ENCODE peak calls at places on chromosomes 12 and 14, in six cellular contexts. X is esophagus muscularis mucosa; G is CD8-positive, alpha-beta memory T cell; L is neural progenitor cell; J is left ventricle myocardium inferior; V is ovary. O is an unnamed sample. For H3K36me3, the result is how much of the 10 kb centered on the place peaks cover.

GRCh38 chr14:67425603-67426002 is 13.6 kb upstream of the PLEK2 start:
- DNase-seq in J (no peak), X (no peak), L (no peak), V (no peak), G (no peak), O (no peak)

GRCh38 chr12:69097619-69098368 is 141.6 kb upstream of the CPSF6 start:
- DNase-seq in V (no peak), L (no peak), X (no peak), J (no peak), G (no peak), O (no peak)

GRCh38 chr14:57189070-57189469 is 79.6 kb downstream of the EXOC5 start:
- DNase-seq in G (no peak), L (peak), X (no peak), V (no peak), J (no peak), O (no peak)

GRCh38 chr12:123237646-123238329 is 4.6 kb downstream of the MTRFR start:
- DNase-seq in L (peak), J (peak), V (peak), X (no peak), G (peak), O (peak)

GRCh38 chr14:20539906-20540305 is 20.9 kb downstream of the RNASE9 start:
- DNase-seq in V (no peak), G (no peak), J (no peak), L (no peak), X (peak), O (no peak)

GRCh38 chr14:92726135-92726932 is 22.1 kb downstream of the LGMN start:
- DNase-seq in V (peak), G (peak), X (no peak), L (no peak), J (peak), O (peak)

GRCh38 chr12:31120392-31121008 is 46.8 kb downstream of the DDX11 start:
- DNase-seq in X (no peak), G (no peak), L (peak), J (no peak), V (no peak), O (no peak)

GRCh38 chr12:3152013-3152412 is 74.8 kb downstream of the TSPAN9 start:
- DNase-seq in J (no peak), G (peak), L (peak), V (no peak), X (no peak), O (no peak)

GRCh38 chr14:74241611-74242005 is 2.4 kb downstream of the VSX2 start:
- DNase-seq in V (no peak), X (no peak), J (no peak), G (no peak), L (no peak), O (no peak)

GRCh38 chr12:48001426-48002178 is 2.7 kb downstream of the COL2A1 start:
- DNase-seq in J (peak), V (peak), G (no peak), L (peak), X (no peak), O (peak)

GRCh38 chr12:89333564-89334252 is 18.6 kb downstream of the DUSP6 start:
- DNase-seq in L (peak), G (no peak), V (no peak), J (no peak), X (no peak), O (no peak)

GRCh38 chr12:76719171-76719631 is 44.7 kb upstream of the ZDHHC17 start:
- DNase-seq in G (no peak), L (no peak), V (no peak), J (no peak), X (no peak), O (no peak)

GRCh38 chr12:3797649-3798048 is 44.7 kb upstream of the CRACR2A start:
- DNase-seq in G (no peak), L (no peak), V (no peak), J (no peak), X (no peak), O (no peak)

GRCh38 chr12:60020068-60020467 is 424.2 kb downstream of the SLC16A7 start:
- DNase-seq in J (no peak), L (no peak), X (no peak), G (no peak), V (no peak), O (no peak)

GRCh38 chr12:114504311-114504710 is 98.4 kb upstream of the TBX5 start:
- DNase-seq in L (no peak), V (no peak), X (no peak), J (no peak), G (no peak), O (no peak)

GRCh38 chr12:12872934-12873275 is 18.5 kb upstream of the GPRC5A start:
- DNase-seq in V (no peak), L (no peak), G (no peak), X (no peak), J (no peak), O (no peak)

GRCh38 chr14:96264200-96264553 is 8.2 kb downstream of the BDKRB1 start:
- DNase-seq in G (no peak), V (no peak), X (no peak), J (no peak), L (no peak), O (no peak)

GRCh38 chr12:66087365-66087943 is 43.1 kb downstream of the LLPH start:
- DNase-seq in J (peak), X (no peak), L (peak), V (peak), G (peak), O (peak)

GRCh38 chr12:114762490-114763110 is 78.6 kb upstream of the TBX3 start:
- DNase-seq in X (no peak), G (no peak), J (peak), V (peak), L (no peak), O (no peak)

GRCh38 chr12:78977463-78977862 is 112.9 kb downstream of the SYT1 start:
- DNase-seq in G (no peak), L (no peak), X (no peak), V (no peak), J (no peak), O (no peak)

GRCh38 chr12:85993746-85994145 is 119.7 kb downstream of the NTS start:
- DNase-seq in J (no peak), L (no peak), G (no peak), X (no peak), V (no peak), O (no peak)

GRCh38 chr14:30375280-30375892 is 183.6 kb upstream of the G2E3 start:
- DNase-seq in V (peak), J (peak), G (peak), L (peak), X (no peak), O (peak)

GRCh38 chr12:12016284-12017100 is 54.2 kb upstream of the BCL2L14 start:
- DNase-seq in L (no peak), V (no peak), G (no peak), J (no peak), X (no peak), O (no peak)

GRCh38 chr12:96073346-96074336 is 38.3 kb upstream of the LTA4H start:
- DNase-seq in X (no peak), G (no peak), J (no peak), L (peak), V (no peak), O (no peak)

GRCh38 chr14:35342160-35343010 is 50.2 kb downstream of the PSMA6 start:
- DNase-seq in L (no peak), J (peak), G (no peak), X (no peak), V (peak), O (peak)

GRCh38 chr12:126191037-126191891 is 1126.0 kb downstream of the AACS start:
- DNase-seq in V (no peak), J (no peak), G (no peak), X (no peak), L (peak), O (peak)

GRCh38 chr12:87930033-87930432 is 99.2 kb downstream of the C12orf50 start:
- DNase-seq in V (no peak), X (no peak), J (no peak), L (no peak), G (no peak), O (no peak)

GRCh38 chr14:35380794-35381193 is 23.8 kb downstream of the NFKBIA start:
- DNase-seq in X (no peak), J (no peak), G (no peak), V (no peak), L (no peak), O (no peak)

GRCh38 chr14:97025722-97026121 is 228.5 kb downstream of the VRK1 start:
- DNase-seq in X (no peak), L (peak), G (no peak), V (no peak), J (no peak), O (no peak)

GRCh38 chr12:82708507-82708906 is 21.8 kb downstream of the TMTC2 start:
- DNase-seq in G (no peak), L (peak), X (no peak), J (peak), V (peak), O (no peak)

GRCh38 chr14:71119075-71119474 is 211.8 kb downstream of the PCNX1 start:
- DNase-seq in X (no peak), J (no peak), L (no peak), V (no peak), G (no peak), O (no peak)

GRCh38 chr12:132290203-132290540 is 39.2 kb downstream of the GALNT9 start:
- DNase-seq in V (no peak), J (no peak), G (peak), L (no peak), X (no peak), O (no peak)

GRCh38 chr12:19553177-19553576 is 113.9 kb downstream of the AEBP2 start:
- DNase-seq in J (no peak), X (no peak), V (no peak), G (no peak), L (no peak), O (no peak)

GRCh38 chr12:113315358-113315757 is 19.6 kb downstream of the SLC8B1 start:
- DNase-seq in X (no peak), J (no peak), G (no peak), V (no peak), L (no peak), O (no peak)

GRCh38 chr12:39912211-39912980 is 193.5 kb downstream of the SLC2A13 start:
- DNase-seq in X (no peak), G (no peak), J (peak), V (no peak), L (no peak), O (peak)

GRCh38 chr14:28867571-28867970 is 101.0 kb downstream of the FOXG1 start:
- DNase-seq in V (no peak), G (no peak), J (no peak), X (no peak), L (no peak), O (no peak)

GRCh38 chr14:54120260-54120659 is 163.6 kb upstream of the BMP4 start:
- DNase-seq in J (no peak), X (no peak), L (no peak), V (no peak), G (no peak), O (no peak)

GRCh38 chr12:111645433-111645832 is 40.3 kb downstream of the BRAP start:
- DNase-seq in G (no peak), L (no peak), J (no peak), X (no peak), V (no peak), O (no peak)
- H3K36me3 ChIP-seq in G (under half), L (under half), J (half or more), X (half or more), V (under half), O (half or more)

GRCh38 chr14:105862581-105863239 is 336.3 kb downstream of the TMEM121 start:
- DNase-seq in L (no peak), G (peak), J (no peak), V (no peak), X (no peak), O (no peak)

GRCh38 chr14:105859717-105860614 is 333.6 kb downstream of the TMEM121 start:
- DNase-seq in J (peak), X (no peak), V (peak), L (no peak), G (peak), O (peak)

GRCh38 chr14:105860615-105861580 is 334.5 kb downstream of the TMEM121 start:
- DNase-seq in V (no peak), G (peak), X (no peak), L (no peak), J (peak), O (peak)

GRCh38 chr14:105863296-105864108 is 337.1 kb downstream of the TMEM121 start:
- DNase-seq in V (peak), J (peak), L (no peak), X (no peak), G (peak), O (peak)

DNA sequence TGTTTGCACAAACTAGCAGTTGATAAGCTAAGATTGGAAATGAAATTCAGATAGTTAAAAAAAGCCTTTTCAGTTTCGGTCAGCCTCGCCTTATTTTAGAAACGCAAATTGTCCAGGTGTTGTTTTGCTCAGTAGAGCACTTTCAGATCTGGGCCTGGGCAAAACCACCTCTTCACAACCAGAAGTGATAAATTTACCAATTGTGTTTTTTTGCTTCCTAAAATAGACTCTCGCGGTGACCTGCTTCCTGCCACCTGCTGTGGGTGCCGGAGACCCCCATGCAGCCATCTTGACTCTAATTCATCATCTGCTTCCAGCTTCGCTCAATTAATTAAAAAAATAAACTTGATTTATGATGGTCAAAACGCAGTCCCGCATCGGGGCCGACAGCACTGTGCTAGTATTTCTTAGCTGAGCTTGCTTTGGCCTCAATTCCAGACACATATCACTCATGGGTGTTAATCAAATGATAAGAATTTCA is 335.6 kb downstream of the TMEM121 start:
- DNase-seq in L (no peak), X (no peak), J (peak), G (peak), V (no peak), O (peak)
- H3K27ac ChIP-seq in L (no peak), X (no peak), J (no peak), G (no peak), V (no peak), O (no peak)

GRCh38 chr14:58408681-58409080 is 13.0 kb downstream of the TOMM20L start:
- DNase-seq in X (no peak), V (no peak), J (no peak), G (no peak), L (no peak), O (no peak)
- H3K36me3 ChIP-seq in X (half or more), V (under half), J (half or more), G (under half), L (under half), O (under half)

GRCh38 chr12:121326996-121327674 is 25.1 kb downstream of the ANAPC5 start:
- DNase-seq in G (no peak), L (no peak), J (no peak), V (no peak), X (no peak), O (peak)

GRCh38 chr12:121328620-121329019 is 23.6 kb downstream of the ANAPC5 start:
- DNase-seq in X (no peak), G (no peak), J (no peak), L (no peak), V (no peak), O (no peak)

GRCh38 chr12:121325922-121326396 is 26.3 kb downstream of the ANAPC5 start:
- DNase-seq in L (no peak), G (no peak), V (no peak), X (no peak), J (no peak), O (peak)

GRCh38 chr12:121318121-121318520 is 21.6 kb upstream of the CAMKK2 start:
- DNase-seq in L (no peak), V (no peak), G (no peak), X (no peak), J (no peak), O (no peak)

DNA sequence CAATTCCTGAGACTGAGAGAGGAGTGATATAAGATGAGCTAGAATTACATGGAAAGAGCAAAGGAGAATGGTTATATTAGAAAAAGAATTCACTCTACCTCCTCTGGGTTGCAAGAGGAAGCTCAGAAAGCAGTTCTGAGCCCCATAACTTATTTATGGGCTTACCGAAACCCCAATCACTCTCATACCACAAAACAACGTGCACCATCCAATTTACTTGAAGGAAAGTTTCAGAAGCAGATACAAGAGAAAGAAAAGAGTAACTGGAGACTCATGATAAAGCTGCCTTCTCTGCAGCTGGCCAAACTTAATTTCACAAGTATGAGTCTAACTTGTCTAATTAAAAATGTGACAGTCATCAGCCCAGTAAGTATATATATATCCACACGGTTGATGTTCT is 27.4 kb upstream of the CAMKK2 start:
- DNase-seq in G (no peak), V (no peak), X (no peak), J (no peak), L (no peak), O (no peak)
- H3K27ac ChIP-seq in G (no peak), V (no peak), X (no peak), J (no peak), L (no peak), O (no peak)

GRCh38 chr12:53414756-53415417 is 8.8 kb upstream of the AMHR2 start:
- DNase-seq in X (no peak), L (peak), G (no peak), J (no peak), V (no peak), O (no peak)

GRCh38 chr12:53413485-53414215 is 10.0 kb upstream of the AMHR2 start:
- DNase-seq in V (no peak), L (peak), G (no peak), J (no peak), X (no peak), O (no peak)

GRCh38 chr12:53410951-53411350 is 12.7 kb upstream of the AMHR2 start:
- DNase-seq in G (no peak), V (no peak), J (no peak), L (no peak), X (no peak), O (no peak)
- H3K36me3 ChIP-seq in G (under half), V (under half), J (half or more), L (under half), X (half or more), O (under half)

GRCh38 chr14:75299064-75299463 is 20.4 kb downstream of the FOS start:
- DNase-seq in L (no peak), G (no peak), X (no peak), J (no peak), V (peak), O (no peak)
- H3K27ac ChIP-seq in L (no peak), G (no peak), X (peak), J (peak), V (peak), O (no peak)

DNA sequence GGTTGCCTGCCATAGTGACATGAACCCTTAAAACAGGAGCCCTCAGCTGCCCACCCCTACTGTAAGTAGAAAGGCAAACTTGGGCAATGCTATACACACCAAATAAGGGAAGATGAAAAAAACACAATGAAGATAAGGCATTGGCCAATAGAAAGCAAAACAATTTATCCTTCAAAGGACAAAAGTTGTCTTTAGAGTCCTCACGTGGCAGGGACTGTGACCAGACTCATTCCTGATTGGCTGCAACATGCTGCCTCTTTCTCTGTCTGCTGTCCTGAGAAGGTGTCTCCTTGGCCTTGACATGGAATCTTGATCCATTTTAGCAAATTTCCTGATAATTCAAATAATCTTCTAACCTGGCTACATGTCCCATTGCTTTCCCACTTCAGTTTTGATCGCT is 131.9 kb downstream of the GPR135 start:
- DNase-seq in J (no peak), X (no peak), V (no peak), G (no peak), L (no peak), O (no peak)
- H3K36me3 ChIP-seq in J (under half), X (under half), V (under half), G (under half), L (under half), O (under half)

GRCh38 chr14:100341301-100342031 is 18.3 kb downstream of the SLC25A47 start:
- DNase-seq in V (no peak), G (no peak), L (no peak), J (no peak), X (no peak), O (no peak)
- H3K27ac ChIP-seq in V (peak), G (no peak), L (no peak), J (peak), X (peak), O (no peak)